ENCODE peak calls at places on chromosomes 2 and 18, in ten cellular contexts. A is heart left ventricle, C is psoas muscle, Z is thoracic aorta, Y is left ventricle myocardium inferior, D is neural progenitor cell, J is esophagus squamous epithelium, P is right cardiac atrium, L is IMR-90, O is GM23248. S is an unnamed sample. For H3K9me3 and H3K27me3, the result is how much of the 10 kb centered on the place peaks cover.

GRCh38 chr2:70887550-70888229 is 48.0 kb upstream of the ATP6V1B1 start:
- DNase-seq in A (peak), C (peak), Z (no peak), Y (no peak), D (peak), J (no peak), P (peak), L (no peak), O (no peak), S (peak)

GRCh38 chr2:45964226-45964841 is 312.9 kb downstream of the PRKCE start:
- DNase-seq in A (peak), C (peak), Z (no peak), Y (peak), D (no peak), J (peak), P (peak), L (peak), O (peak), S (peak)

GRCh38 chr18:34647251-34647650 is 62.8 kb upstream of the DTNA start:
- DNase-seq in A (no peak), C (no peak), Z (no peak), Y (no peak), D (peak), J (no peak), P (no peak), L (no peak), O (no peak), S (no peak)

GRCh38 chr18:7839548-7839947 is 272.4 kb downstream of the PTPRM start:
- DNase-seq in A (no peak), C (no peak), Z (no peak), Y (no peak), D (no peak), J (no peak), P (peak), L (no peak), O (no peak), S (no peak)

GRCh38 chr2:200966770-200967169 is 3.3 kb upstream of the ORC2 start:
- DNase-seq in A (no peak), C (no peak), Z (no peak), Y (no peak), D (no peak), J (no peak), P (no peak), L (peak), O (peak), S (peak)

GRCh38 chr2:25473758-25474335 is 132.1 kb upstream of the DNMT3A start:
- DNase-seq in A (peak), C (no peak), Z (no peak), Y (no peak), D (no peak), J (no peak), P (peak), L (no peak), O (no peak), S (no peak)

GRCh38 chr18:59620381-59620780 is 76.8 kb downstream of the CCBE1 start:
- DNase-seq in A (no peak), C (no peak), Z (no peak), Y (no peak), D (no peak), J (no peak), P (no peak), L (no peak), O (no peak), S (no peak)

GRCh38 chr2:109032229-109032800 is 43.3 kb upstream of the EDAR start:
- DNase-seq in A (no peak), C (no peak), Z (no peak), Y (no peak), D (no peak), J (no peak), P (no peak), L (no peak), O (no peak), S (no peak)

GRCh38 chr2:84373866-84374265 is 85.2 kb downstream of the SUCLG1 start:
- DNase-seq in A (no peak), C (no peak), Z (no peak), Y (no peak), D (no peak), J (no peak), P (no peak), L (no peak), O (no peak), S (no peak)

GRCh38 chr2:62724886-62725711 is 19.6 kb downstream of the EHBP1 start:
- DNase-seq in A (no peak), C (no peak), Z (no peak), Y (peak), D (peak), J (no peak), P (peak), L (no peak), O (no peak), S (peak)

GRCh38 chr2:96806468-96807126 is 9.5 kb upstream of the CNNM3 start:
- DNase-seq in A (no peak), C (no peak), Z (no peak), Y (no peak), D (no peak), J (no peak), P (no peak), L (peak), O (no peak), S (no peak)

GRCh38 chr2:112204411-112204810 is 50.4 kb downstream of the ZC3H8 start:
- DNase-seq in A (no peak), C (no peak), Z (no peak), Y (no peak), D (peak), J (no peak), P (no peak), L (peak), O (peak), S (no peak)

GRCh38 chr2:1286929-1287328 is 126.3 kb upstream of the TPO start:
- DNase-seq in A (no peak), C (no peak), Z (no peak), Y (no peak), D (no peak), J (no peak), P (no peak), L (no peak), O (no peak), S (no peak)

GRCh38 chr2:203705184-203705583 is 1.3 kb upstream of the CD28 start:
- DNase-seq in A (no peak), C (no peak), Z (no peak), Y (no peak), D (no peak), J (no peak), P (no peak), L (no peak), O (no peak), S (no peak)

GRCh38 chr2:169362346-169363026 is at the start of gene LRP2:
- DNase-seq in A (no peak), C (no peak), Z (no peak), Y (no peak), D (peak), J (no peak), P (peak), L (no peak), O (peak), S (peak)

GRCh38 chr18:35060092-35060491 is 18.9 kb downstream of the MAPRE2 start:
- DNase-seq in A (no peak), C (no peak), Z (no peak), Y (no peak), D (no peak), J (no peak), P (no peak), L (no peak), O (no peak), S (no peak)

GRCh38 chr2:214706986-214707385 is 102.5 kb downstream of the BARD1 start:
- DNase-seq in A (no peak), C (no peak), Z (no peak), Y (no peak), D (no peak), J (no peak), P (no peak), L (peak), O (no peak), S (no peak)

GRCh38 chr2:127118467-127118866 is 11.5 kb upstream of the BIN1 start:
- DNase-seq in A (no peak), C (no peak), Z (no peak), Y (no peak), D (no peak), J (no peak), P (no peak), L (no peak), O (no peak), S (no peak)

GRCh38 chr2:33505966-33506365 is 29.5 kb downstream of the RASGRP3 start:
- DNase-seq in A (no peak), C (no peak), Z (no peak), Y (no peak), D (no peak), J (no peak), P (no peak), L (no peak), O (no peak), S (no peak)

GRCh38 chr2:227406177-227407031 is 18.7 kb upstream of the SCYGR1 start:
- DNase-seq in A (peak), C (no peak), Z (peak), Y (peak), D (peak), J (no peak), P (peak), L (peak), O (peak), S (peak)

GRCh38 chr18:55794288-55795052 is 206.5 kb upstream of the TCF4 start:
- DNase-seq in A (no peak), C (no peak), Z (no peak), Y (no peak), D (no peak), J (no peak), P (no peak), L (peak), O (peak), S (no peak)

GRCh38 chr18:55787674-55788073 is 199.7 kb upstream of the TCF4 start:
- DNase-seq in A (no peak), C (no peak), Z (no peak), Y (no peak), D (no peak), J (no peak), P (no peak), L (no peak), O (no peak), S (no peak)

GRCh38 chr18:55786651-55787272 is 198.8 kb upstream of the TCF4 start:
- DNase-seq in A (no peak), C (no peak), Z (no peak), Y (no peak), D (no peak), J (no peak), P (peak), L (peak), O (peak), S (peak)

GRCh38 chr18:55795101-55795669 is 207.2 kb upstream of the TCF4 start:
- DNase-seq in A (no peak), C (no peak), Z (no peak), Y (no peak), D (no peak), J (no peak), P (no peak), L (peak), O (no peak), S (no peak)

DNA sequence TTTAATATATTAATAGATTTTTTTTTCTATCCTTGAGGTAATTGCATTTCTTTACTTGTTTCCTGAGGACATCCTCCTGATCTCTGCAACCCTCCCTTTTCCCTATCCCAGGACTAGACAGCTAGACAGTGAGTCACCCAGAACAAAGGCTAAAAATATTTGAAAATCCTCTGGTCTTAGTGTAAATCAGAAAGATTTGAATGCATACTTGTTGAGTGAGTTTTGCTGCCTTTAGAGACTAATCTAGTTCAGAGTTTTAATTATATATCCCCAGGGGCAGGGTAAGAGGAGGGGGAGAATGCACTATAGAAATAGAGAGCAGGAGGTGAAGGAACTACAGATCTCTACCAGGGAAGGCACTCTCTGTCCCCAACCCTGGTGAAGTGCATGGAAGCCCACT is 202.3 kb upstream of the TCF4 start:
- DNase-seq in A (no peak), C (no peak), Z (no peak), Y (no peak), D (no peak), J (no peak), P (no peak), L (peak), O (peak), S (peak)
- H3K9me3 ChIP-seq in A (under half), C (under half), Z (under half), Y (under half), D (under half), J (under half), P (under half), L (under half), O (under half), S (under half)

GRCh38 chr2:136125226-136125625 is 7.3 kb upstream of the CXCR4 start:
- DNase-seq in A (no peak), C (no peak), Z (no peak), Y (no peak), D (peak), J (no peak), P (no peak), L (no peak), O (no peak), S (no peak)

GRCh38 chr2:136126021-136126420 is 8.1 kb upstream of the CXCR4 start:
- DNase-seq in A (no peak), C (no peak), Z (no peak), Y (no peak), D (peak), J (no peak), P (no peak), L (no peak), O (no peak), S (no peak)

GRCh38 chr2:136121511-136121910 is 3.6 kb upstream of the CXCR4 start:
- DNase-seq in A (no peak), C (no peak), Z (no peak), Y (no peak), D (no peak), J (no peak), P (no peak), L (no peak), O (no peak), S (no peak)

GRCh38 chr2:136119717-136120675 is 2.0 kb upstream of the CXCR4 start:
- DNase-seq in A (no peak), C (no peak), Z (no peak), Y (no peak), D (no peak), J (no peak), P (no peak), L (no peak), O (no peak), S (no peak)

GRCh38 chr2:136122654-136123053 is 4.7 kb upstream of the CXCR4 start:
- DNase-seq in A (no peak), C (no peak), Z (no peak), Y (no peak), D (no peak), J (no peak), P (no peak), L (no peak), O (no peak), S (no peak)
- H3K27me3 ChIP-seq in A (under half), C (half or more), Z (under half), Y (half or more), D (under half), J (under half), P (under half), L (under half), O (half or more), S (under half)

GRCh38 chr2:56889738-56890137 is 705.9 kb downstream of the CCDC85A start:
- DNase-seq in A (no peak), C (no peak), Z (no peak), Y (no peak), D (no peak), J (no peak), P (no peak), L (no peak), O (peak), S (no peak)
- H3K9me3 ChIP-seq in A (under half), C (under half), Z (under half), Y (under half), D (under half), J (under half), P (under half), L (under half), O (under half), S (under half)

GRCh38 chr2:98348066-98348561 is 1.9 kb downstream of the CNGA3 start:
- DNase-seq in A (no peak), C (no peak), Z (no peak), Y (no peak), D (peak), J (no peak), P (no peak), L (no peak), O (peak), S (no peak)
- H3K27me3 ChIP-seq in A (under half), C (half or more), Z (under half), Y (half or more), D (half or more), J (under half), P (under half), L (half or more), O (under half), S (under half)

GRCh38 chr2:239598732-239599090 is 197.9 kb upstream of the HDAC4 start:
- DNase-seq in A (no peak), C (no peak), Z (no peak), Y (no peak), D (no peak), J (no peak), P (no peak), L (no peak), O (no peak), S (no peak)
- H3K9me3 ChIP-seq in A (under half), C (under half), Z (under half), Y (under half), D (under half), J (under half), P (under half), L (half or more), O (under half), S (under half)